ENCODE peak calls at places on chromosomes 1 and 21, in eight cellular contexts. N is IMR-90; M is natural killer cell; W is naive thymus-derived CD8-positive, alpha-beta T cell; F is right lobe of liver; B is stimulated activated naive CD8-positive, alpha-beta T cell treated with anti-CD3 and anti-CD28 coated beads, Interleukin-15, Interleukin-2, amounts not matched to agents 100 U/mL and 50 U/mL, for 24 hours; L is activated T-cell treated with anti-CD3 and anti-CD28 coated beads, Interleukin-2, amount 50 U/mL, for 72 hours; O is left lung. D is an unnamed sample.

GRCh38 chr1:92756537-92756936 is 28.4 kb downstream of the EVI5 start:
- ATAC-seq in W (no peak), F (no peak), N (no peak), M (no peak), B (no peak), O (peak), L (no peak), D (no peak)

GRCh38 chr1:109802901-109803561 is 39.3 kb upstream of the EPS8L3 start:
- ATAC-seq in L (peak), M (no peak), W (no peak), B (peak), F (no peak), O (no peak), N (no peak), D (peak)

GRCh38 chr1:15222653-15223303 is 24.2 kb upstream of the FHAD1 start:
- ATAC-seq in F (no peak), O (no peak), W (no peak), L (no peak), N (no peak), B (no peak), M (no peak), D (no peak)

GRCh38 chr1:204896023-204896422 is 25.4 kb downstream of the NFASC start:
- ATAC-seq in F (no peak), W (no peak), M (no peak), N (no peak), L (no peak), B (no peak), O (no peak), D (no peak)

GRCh38 chr1:172180886-172181285 is 239.6 kb upstream of the C1orf105 start:
- ATAC-seq in W (peak), L (peak), B (peak), F (peak), N (peak), M (peak), O (peak), D (peak)

GRCh38 chr1:230232352-230232751 is 165.3 kb downstream of the GALNT2 start:
- ATAC-seq in N (no peak), O (peak), W (no peak), M (no peak), L (no peak), F (peak), B (no peak), D (no peak)

GRCh38 chr21:17688912-17689874 is 76.5 kb upstream of the BTG3 start:
- ATAC-seq in N (no peak), B (no peak), F (no peak), W (peak), O (peak), M (peak), L (no peak), D (no peak)

GRCh38 chr1:45304311-45305081 is 22.2 kb upstream of the HPDL start:
- ATAC-seq in L (no peak), N (no peak), F (peak), W (no peak), B (no peak), M (no peak), O (peak), D (no peak)

GRCh38 chr21:8989883-8990325 is 1531.5 kb upstream of the TPTE start:
- ATAC-seq in F (peak), W (no peak), L (no peak), O (peak), N (peak), B (no peak), M (no peak), D (peak)

GRCh38 chr1:1250828-1251284 is 4.3 kb upstream of the C1QTNF12 start:
- ATAC-seq in F (peak), W (peak), L (peak), N (no peak), O (peak), B (peak), M (peak), D (no peak)

GRCh38 chr1:234776875-234777849 is 167.2 kb upstream of the IRF2BP2 start:
- ATAC-seq in F (no peak), B (no peak), L (no peak), W (no peak), M (no peak), O (no peak), N (no peak), D (no peak)

GRCh38 chr1:15341634-15342375 is 67.9 kb upstream of the EFHD2 start:
- ATAC-seq in L (peak), F (no peak), M (no peak), O (no peak), N (peak), W (no peak), B (no peak), D (peak)

GRCh38 chr21:34640858-34641257 is 25.9 kb upstream of the RCAN1 start:
- ATAC-seq in W (no peak), M (no peak), F (no peak), O (peak), N (peak), B (peak), L (peak), D (peak)

GRCh38 chr1:207811920-207812720 is 60.3 kb downstream of the CD46 start:
- ATAC-seq in B (no peak), W (no peak), L (peak), O (peak), M (peak), N (peak), F (peak), D (peak)

GRCh38 chr1:244394851-244395765 is 56.6 kb downstream of the ADSS2 start:
- ATAC-seq in L (peak), N (no peak), O (no peak), W (no peak), F (no peak), B (no peak), M (no peak), D (peak)

GRCh38 chr1:148318900-148319242 is 164.2 kb downstream of the PPIAL4G start:
- ATAC-seq in M (no peak), O (no peak), L (peak), W (peak), N (no peak), B (peak), F (no peak), D (no peak)

GRCh38 chr1:197994907-197995407 is 77.8 kb downstream of the LHX9 start:
- ATAC-seq in O (peak), B (no peak), M (no peak), W (no peak), F (peak), L (no peak), N (no peak), D (no peak)

GRCh38 chr1:56157477-56157876 is 421.9 kb downstream of the PLPP3 start:
- ATAC-seq in F (no peak), L (no peak), N (no peak), M (no peak), O (no peak), W (no peak), B (no peak), D (no peak)

GRCh38 chr1:233135833-233136232 is 159.7 kb downstream of the PCNX2 start:
- ATAC-seq in B (no peak), O (peak), N (no peak), F (no peak), M (no peak), L (no peak), W (no peak), D (no peak)

GRCh38 chr1:55196433-55197035 is 18.6 kb downstream of the USP24 start:
- ATAC-seq in O (peak), L (no peak), W (no peak), N (no peak), B (no peak), M (no peak), F (peak), D (no peak)

GRCh38 chr1:244210884-244211558 is 159.9 kb downstream of the ZBTB18 start:
- ATAC-seq in L (no peak), M (no peak), B (no peak), W (no peak), O (peak), F (peak), N (no peak), D (no peak)

GRCh38 chr1:228036701-228037231 is 30.0 kb downstream of the WNT3A start:
- ATAC-seq in L (no peak), W (no peak), F (no peak), O (peak), N (no peak), M (no peak), B (no peak), D (no peak)

GRCh38 chr1:40820251-40820797 is 36.7 kb downstream of the KCNQ4 start:
- ATAC-seq in B (no peak), F (peak), O (no peak), W (no peak), N (no peak), M (no peak), L (no peak), D (no peak)

GRCh38 chr1:205374205-205375078 is 17.7 kb upstream of the KLHDC8A start:
- ATAC-seq in W (no peak), F (no peak), L (no peak), B (peak), O (peak), M (no peak), N (peak), D (peak)

GRCh38 chr1:51926171-51926812 is 47.8 kb upstream of the NRDC start:
- ATAC-seq in O (no peak), M (no peak), F (no peak), L (peak), B (peak), W (no peak), N (peak), D (peak)

GRCh38 chr1:113231866-113232265 is 158.4 kb upstream of the MAGI3 start:
- ATAC-seq in O (no peak), L (no peak), F (no peak), N (no peak), W (no peak), B (no peak), M (no peak), D (no peak)

GRCh38 chr21:34820051-34820450 is 151.3 kb downstream of the CLIC6 start:
- ATAC-seq in N (no peak), O (peak), M (no peak), F (no peak), B (no peak), W (no peak), L (no peak), D (no peak)

GRCh38 chr1:199041173-199041914 is 402.5 kb downstream of the PTPRC start:
- ATAC-seq in F (peak), B (peak), N (no peak), O (no peak), M (peak), W (peak), L (peak), D (no peak)

GRCh38 chr1:39926343-39926769 is 24.6 kb upstream of the MYCL start:
- ATAC-seq in B (no peak), F (peak), N (no peak), W (no peak), O (peak), L (no peak), M (no peak), D (no peak)

GRCh38 chr1:233459470-233459945 is 132.0 kb downstream of the MAP3K21 start:
- ATAC-seq in O (no peak), F (no peak), W (no peak), L (peak), N (no peak), M (no peak), B (peak), D (no peak)